ENCODE peak calls at places on chromosome 6, in four cellular contexts. A, C, D and K are unnamed samples.
A peak's percentile ranks its signal among the peaks of the same experiment; 100 is the strongest.

GRCh38 chr6:32128751-32129296 is 778 bp upstream of the ATF6B start:
- DNase-seq in A (no peak), C (no peak), D (no peak), K (no peak)

GRCh38 chr6:129488313-129488712 is 221.7 kb downstream of the ARHGAP18 start:
- DNase-seq in A (no peak), C (no peak), D (no peak), K (no peak)

GRCh38 chr6:149007846-149008245 is 261.0 kb downstream of the UST start:
- DNase-seq in A (no peak), C (no peak), D (no peak), K (no peak)

GRCh38 chr6:41878246-41878645 is 16.9 kb downstream of the USP49 start:
- DNase-seq in A (peak; percentile 56), C (no peak), D (no peak), K (no peak)

GRCh38 chr6:160795716-160796115 is 93.7 kb downstream of the PLG start:
- DNase-seq in A (no peak), C (no peak), D (no peak), K (no peak)

GRCh38 chr6:135576055-135576454 is 78.5 kb upstream of the AHI1 start:
- DNase-seq in A (peak; percentile 49), C (peak; percentile 73), D (no peak), K (peak; percentile 82)

GRCh38 chr6:33172307-33173227 is 19.7 kb downstream of the COL11A2 start:
- DNase-seq in A (peak; percentile 41), C (peak; percentile 33), D (no peak), K (no peak)

GRCh38 chr6:80331522-80331921 is 225.1 kb downstream of the BCKDHB start:
- DNase-seq in A (no peak), C (no peak), D (no peak), K (no peak)

GRCh38 chr6:153108320-153108719 is 22.8 kb downstream of the RGS17 start:
- DNase-seq in A (peak; percentile 60), C (peak; percentile 60), D (peak; percentile 29), K (no peak)

GRCh38 chr6:31203345-31203979 is 33.0 kb upstream of the POU5F1 start:
- DNase-seq in A (peak; percentile 26), C (peak; percentile 58), D (peak; percentile 51), K (no peak)

GRCh38 chr6:105322499-105323231 is 80.2 kb downstream of the PREP start:
- DNase-seq in A (no peak), C (peak; percentile 11), D (no peak), K (no peak)

GRCh38 chr6:35496036-35496850 is 636 bp downstream of the TEAD3 start:
- DNase-seq in A (no peak), C (no peak), D (no peak), K (no peak)

GRCh38 chr6:35495258-35496035 is 1.4 kb downstream of the TEAD3 start:
- DNase-seq in A (no peak), C (no peak), D (no peak), K (no peak)

GRCh38 chr6:35497571-35498406 is 910 bp upstream of the TEAD3 start:
- DNase-seq in A (peak; percentile 86), C (peak; percentile 92), D (peak; percentile 83), K (no peak)

GRCh38 chr6:35498407-35499045 is 1.6 kb upstream of the TEAD3 start:
- DNase-seq in A (no peak), C (no peak), D (no peak), K (no peak)

DNA sequence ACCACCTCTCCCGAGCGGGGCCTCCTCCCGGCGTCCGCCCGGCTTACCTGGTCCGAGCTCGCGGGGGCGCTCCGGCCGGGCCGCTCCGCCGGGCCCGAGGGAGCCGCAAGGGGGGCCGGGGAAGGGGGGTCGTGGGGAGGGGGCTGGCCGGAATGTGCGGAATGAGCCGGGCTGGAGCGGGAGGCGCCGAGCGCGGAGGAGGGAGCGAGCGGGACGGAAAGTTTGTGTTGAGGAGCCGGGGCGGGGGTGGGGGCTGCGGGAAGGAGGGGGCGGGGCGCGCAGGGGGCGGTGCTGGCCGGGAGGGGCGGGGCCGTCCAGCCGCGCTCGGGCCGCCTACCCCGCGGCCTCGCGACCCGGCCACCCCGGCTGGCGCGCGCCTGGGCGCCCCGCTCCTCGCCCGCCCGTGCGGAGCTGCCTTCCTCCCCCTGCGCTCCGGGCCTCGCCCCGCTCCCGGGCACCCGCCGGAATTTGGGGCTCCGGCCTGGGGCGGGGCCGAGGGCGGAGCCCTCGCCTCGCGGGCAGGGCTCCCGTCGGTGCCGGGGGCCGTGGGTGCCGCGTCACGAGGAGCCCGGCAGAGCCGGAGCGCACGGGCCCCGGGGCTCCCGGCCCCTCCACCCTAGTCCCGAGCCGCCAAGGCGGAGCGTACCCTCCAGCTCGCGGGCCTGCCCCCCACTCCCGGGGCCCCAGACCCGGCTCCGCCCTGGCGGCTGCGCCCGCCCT is at the start of gene TEAD3:
- DNase-seq in A (peak; percentile 61), C (peak; percentile 78), D (no peak), K (no peak)
- TF ChIP-seq CTCF in A (no peak), C (no peak), D (no peak), K (no peak)

GRCh38 chr6:26592649-26593048 is 4.1 kb upstream of the ABT1 start:
- DNase-seq in A (peak; percentile 49), C (no peak), D (no peak), K (no peak)
- TF ChIP-seq CTCF in A (peak; percentile 20), C (no peak), D (no peak), K (no peak)

GRCh38 chr6:36977470-36977941 is 8.5 kb downstream of the MTCH1 start:
- DNase-seq in A (peak; percentile 13), C (no peak), D (no peak), K (no peak)
- TF ChIP-seq CTCF in A (peak; percentile 35), C (peak; percentile 38), D (peak; percentile 48), K (peak; percentile 54)

DNA sequence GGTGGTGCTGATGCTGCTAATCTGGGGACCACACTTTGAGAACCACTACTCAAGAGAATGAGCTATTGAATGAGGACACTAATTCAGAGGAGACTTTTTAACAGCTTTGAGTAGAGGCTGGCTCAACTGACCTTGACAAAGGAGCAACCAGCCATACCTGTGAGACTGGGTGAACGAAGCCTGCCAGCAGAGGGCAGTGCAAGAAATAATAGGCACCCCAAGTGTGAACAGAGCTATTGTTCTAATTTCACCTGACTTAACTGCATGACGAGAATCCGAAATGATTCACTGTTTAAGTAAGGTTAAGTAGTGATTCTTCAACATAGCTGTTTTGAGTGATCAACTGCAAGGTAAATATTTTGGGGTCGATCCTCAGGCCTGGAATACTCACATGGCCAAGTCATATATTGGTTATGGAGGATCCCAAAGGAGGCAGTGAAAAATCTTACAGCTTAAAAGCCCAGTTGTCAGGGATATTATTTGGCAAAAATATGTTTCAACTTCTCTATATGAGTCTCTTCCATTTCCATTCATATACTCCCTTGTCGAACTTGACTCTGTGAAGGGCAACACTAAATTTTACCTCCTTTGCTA is 550.5 kb upstream of the MARCKS start:
- DNase-seq in A (peak; percentile 29), C (peak; percentile 18), D (no peak), K (peak; percentile 30)
- TF ChIP-seq CTCF in A (peak; percentile 51), C (peak; percentile 52), D (peak; percentile 57), K (peak; percentile 69)